ENCODE peak calls at places on chromosomes 5 and 9, in ten cellular contexts. T is endothelial cell of umbilical vein; U is heart left ventricle; F is lower lobe of right lung; V is RWPE1; D is effector memory CD4-positive, alpha-beta T cell; G is hepatocyte; L is CD8-positive, alpha-beta T cell; M is upper lobe of right lung; X is uterus. Z is an unnamed sample.

GRCh38 chr5:141845371-141845821 is 32.8 kb downstream of the PCDH1 start:
- DNase-seq in G (no peak), F (no peak), X (no peak), M (no peak), V (peak; percentile 44), L (no peak), D (no peak), T (no peak), U (no peak), Z (peak; percentile 91)

GRCh38 chr5:68115584-68115983 is 100.0 kb upstream of the PIK3R1 start:
- DNase-seq in T (no peak), X (no peak), D (no peak), F (no peak), U (no peak), L (no peak), M (no peak), G (no peak), V (no peak), Z (no peak)

GRCh38 chr5:170126626-170127025 is 20.9 kb downstream of the FOXI1 start:
- DNase-seq in G (no peak), M (no peak), L (no peak), F (no peak), U (no peak), X (no peak), T (no peak), D (no peak), V (no peak), Z (no peak)

GRCh38 chr9:137306546-137307254 is 4.6 kb upstream of the NRARP start:
- DNase-seq in M (peak; percentile 63), X (peak; percentile 24), F (peak; percentile 43), V (no peak), L (no peak), D (no peak), G (no peak), U (peak; percentile 34), T (no peak), Z (peak; percentile 49)

GRCh38 chr5:169258372-169259000 is 42.5 kb downstream of the SLIT3 start:
- DNase-seq in M (no peak), V (no peak), L (no peak), U (no peak), D (no peak), X (no peak), G (no peak), F (no peak), T (no peak), Z (no peak)

GRCh38 chr9:129276486-129277260 is 98.6 kb upstream of the IER5L start:
- DNase-seq in T (no peak), F (peak; percentile 34), X (peak; percentile 11), G (no peak), V (no peak), M (peak; percentile 52), U (peak; percentile 13), L (no peak), D (no peak), Z (peak; percentile 76)

GRCh38 chr9:694499-695154 is 146.9 kb upstream of the DMRT1 start:
- DNase-seq in T (peak; percentile 97), F (no peak), M (no peak), G (peak; percentile 32), X (peak; percentile 54), V (peak; percentile 68), D (no peak), U (peak; percentile 35), L (no peak), Z (peak; percentile 25)

GRCh38 chr5:157351386-157352089 is 85.6 kb downstream of the CYFIP2 start:
- DNase-seq in X (no peak), D (no peak), L (no peak), G (no peak), T (peak; percentile 84), F (no peak), V (no peak), U (no peak), M (no peak), Z (no peak)

GRCh38 chr5:158737536-158738027 is 362.1 kb downstream of the EBF1 start:
- DNase-seq in T (no peak), U (no peak), V (no peak), F (no peak), X (no peak), G (no peak), M (no peak), D (no peak), L (no peak), Z (peak; percentile 54)
- H3K27ac ChIP-seq in T (no peak overlapping the region), U (no peak overlapping the region), V (no peak overlapping the region), F (no peak overlapping the region), X (no peak overlapping the region), G (no peak overlapping the region), M (no peak overlapping the region), D (no peak overlapping the region), L (no peak overlapping the region), Z (no peak overlapping the region)

GRCh38 chr5:36607838-36608783 is 1.7 kb downstream of the SLC1A3 start:
- DNase-seq in M (no peak), V (peak; percentile 24), U (no peak), G (peak; percentile 23), F (no peak), X (no peak), L (no peak), D (no peak), T (no peak), Z (peak; percentile 44)

GRCh38 chr5:36606052-36606436 is 362 bp upstream of the SLC1A3 start:
- DNase-seq in F (no peak), T (no peak), V (no peak), G (no peak), M (no peak), X (no peak), U (no peak), L (no peak), D (no peak), Z (no peak)

GRCh38 chr5:36607114-36607561 is 732 bp downstream of the SLC1A3 start:
- DNase-seq in M (no peak), U (peak; percentile 51), G (peak; percentile 34), T (no peak), L (no peak), F (peak; percentile 51), V (peak; percentile 59), X (no peak), D (no peak), Z (peak; percentile 77)

GRCh38 chr5:36605241-36605640 is 1.2 kb upstream of the SLC1A3 start:
- DNase-seq in T (no peak), F (no peak), U (no peak), L (no peak), D (no peak), V (no peak), G (no peak), M (no peak), X (no peak), Z (no peak)

DNA sequence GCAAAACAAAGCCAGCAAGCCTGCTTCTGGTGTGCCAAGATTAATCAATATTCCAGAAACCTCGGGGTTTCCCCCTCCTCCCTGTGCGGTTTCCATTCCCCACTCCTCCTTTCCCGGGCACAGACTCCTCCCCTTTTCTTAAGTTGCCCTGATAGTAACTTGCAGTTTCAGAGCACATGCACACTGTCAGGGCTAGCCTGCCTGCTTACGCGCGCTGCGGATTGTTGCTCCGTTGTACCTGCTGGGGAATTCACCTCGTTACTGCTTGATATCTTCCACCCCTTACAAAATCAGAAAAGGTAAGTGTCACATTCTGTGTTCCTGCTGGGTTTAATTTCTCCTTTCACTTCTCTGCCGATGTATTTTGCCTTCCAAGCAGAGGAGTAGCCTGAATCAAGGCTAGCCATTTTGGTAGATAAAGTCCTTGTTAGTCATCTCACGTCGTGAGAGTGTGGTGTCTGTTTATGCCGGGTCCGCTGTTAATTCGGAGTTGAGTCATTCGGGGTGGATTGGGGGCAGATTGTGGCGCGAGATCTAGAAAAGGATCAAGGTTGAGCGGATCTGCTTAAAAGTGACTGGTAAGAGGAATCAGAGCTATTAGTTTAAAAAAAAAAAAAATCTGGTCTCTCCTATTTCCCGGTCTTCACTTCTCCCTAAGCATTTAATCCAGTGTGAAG is at the start of gene SLC1A3:
- DNase-seq in M (peak; percentile 71), T (peak; percentile 75), F (peak; percentile 55), X (no peak), L (no peak), G (peak; percentile 79), V (peak; percentile 82), D (no peak), U (peak; percentile 54), Z (peak; percentile 86)
- H3K27ac ChIP-seq in M (peak within 1 kb of the TSS; percentile 67), T (no peak within 1 kb of the TSS), F (peak within 1 kb of the TSS; percentile 52), X (peak within 1 kb of the TSS; percentile 19), L (no peak within 1 kb of the TSS), G (peak within 1 kb of the TSS; percentile 78), V (peak within 1 kb of the TSS; percentile 73), D (no peak within 1 kb of the TSS), U (peak within 1 kb of the TSS; percentile 58), Z (peak within 1 kb of the TSS; percentile 45)

GRCh38 chr5:132557425-132557805 is 638 bp downstream of the RAD50 start:
- DNase-seq in T (peak; percentile 48), F (peak; percentile 64), U (peak; percentile 34), D (peak; percentile 4), V (peak; percentile 31), L (peak; percentile 7), X (peak; percentile 38), G (peak; percentile 77), M (peak; percentile 68), Z (peak; percentile 79)

GRCh38 chr5:132561601-132562000 is 4.8 kb downstream of the RAD50 start:
- DNase-seq in G (no peak), V (no peak), L (no peak), D (no peak), F (no peak), U (no peak), X (no peak), T (no peak), M (no peak), Z (no peak)

GRCh38 chr5:132559661-132560060 is 2.9 kb downstream of the RAD50 start:
- DNase-seq in F (no peak), T (no peak), D (no peak), U (no peak), G (no peak), V (no peak), L (no peak), X (no peak), M (no peak), Z (no peak)

DNA sequence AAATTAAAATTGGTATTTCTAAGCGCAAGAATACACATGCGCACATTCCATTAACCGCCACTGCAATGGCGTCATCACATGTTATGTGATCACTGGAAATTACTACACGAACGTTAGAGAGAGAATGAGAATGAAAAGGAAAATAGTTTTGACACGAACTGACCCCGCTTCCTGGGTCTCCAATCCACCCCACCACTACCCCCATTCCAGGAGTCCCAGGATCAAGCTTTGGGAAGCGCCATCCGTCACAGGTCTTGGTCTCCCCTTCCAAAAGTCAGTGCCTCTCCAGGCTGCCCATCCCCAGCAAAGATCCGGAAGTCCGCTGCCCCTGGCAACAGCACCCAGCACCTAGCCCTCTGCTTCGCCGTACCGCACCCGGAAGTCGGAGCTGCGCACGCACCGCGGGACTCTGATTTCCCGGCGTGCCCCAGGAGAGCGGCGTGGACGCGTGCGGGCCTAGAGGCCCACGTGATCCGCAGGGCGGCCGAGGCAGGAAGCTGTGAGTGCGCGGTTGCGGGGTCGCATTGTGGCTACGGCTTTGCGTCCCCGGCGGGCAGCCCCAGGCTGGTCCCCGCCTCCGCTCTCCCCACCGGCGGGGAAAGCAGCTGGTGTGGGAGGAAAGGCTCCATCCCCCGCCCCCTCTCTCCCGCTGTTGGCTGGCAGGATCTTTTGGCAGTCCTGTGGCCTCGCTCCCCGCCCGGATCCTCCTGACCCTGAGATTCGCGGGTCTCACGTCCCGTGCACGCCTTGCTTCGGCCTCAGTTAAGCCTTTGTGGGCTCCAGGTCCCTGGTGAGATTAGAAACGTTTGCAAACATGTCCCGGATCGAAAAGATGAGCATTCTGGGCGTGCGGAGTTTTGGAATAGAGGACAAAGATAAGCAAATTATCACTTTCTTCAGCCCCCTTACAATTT is at the start of gene RAD50:
- DNase-seq in M (peak; percentile 98), U (peak; percentile 95), D (peak; percentile 87), X (peak; percentile 91), F (peak; percentile 97), G (peak; percentile 96), V (peak; percentile 94), L (peak; percentile 88), T (peak; percentile 83), Z (peak; percentile 96)
- H3K27ac ChIP-seq in M (peak within 1 kb of the TSS; percentile 93), U (peak within 1 kb of the TSS; percentile 87), D (peak within 1 kb of the TSS; percentile 65), X (peak within 1 kb of the TSS; percentile 78), F (peak within 1 kb of the TSS; percentile 87), G (peak within 1 kb of the TSS; percentile 90), V (peak within 1 kb of the TSS; percentile 89), L (peak within 1 kb of the TSS; percentile 68), T (peak within 1 kb of the TSS; percentile 69), Z (peak within 1 kb of the TSS; percentile 54)

GRCh38 chr5:19319252-19319651 is 668.7 kb downstream of the CDH18 start:
- DNase-seq in G (no peak), M (no peak), V (no peak), U (no peak), F (no peak), X (no peak), D (no peak), T (no peak), L (no peak), Z (no peak)
- H3K27ac ChIP-seq in G (no peak overlapping the region), M (no peak overlapping the region), V (no peak overlapping the region), U (no peak overlapping the region), F (no peak overlapping the region), X (no peak overlapping the region), D (no peak overlapping the region), T (no peak overlapping the region), L (no peak overlapping the region), Z (no peak overlapping the region)

Z was measured in endodermal cell.